ENCODE peak calls at places on chromosomes 12 and 14, in five cellular contexts. W is HepG2, Y is SK-N-SH, J is K562, D is GM12878. H is an unnamed sample.

GRCh38 chr14:94560782-94561655 is at the start of gene SERPINA4:
- DNase-seq in W (peak; percentile 50), Y (no peak), J (no peak), D (no peak), H (no peak)

GRCh38 chr12:68175566-68176033 is 16.1 kb upstream of the IFNG start:
- DNase-seq in W (no peak), Y (no peak), J (no peak), D (peak; percentile 63), H (no peak)

GRCh38 chr14:41901089-41901488 is 294.4 kb downstream of the LRFN5 start:
- DNase-seq in W (no peak), Y (no peak), J (no peak), D (no peak), H (no peak)

GRCh38 chr12:132393991-132394949 is 64.9 kb upstream of the GALNT9 start:
- DNase-seq in W (no peak), Y (no peak), J (peak; percentile 59), D (no peak), H (no peak)

GRCh38 chr14:88612981-88613380 is 50.1 kb downstream of the ZC3H14 start:
- DNase-seq in W (no peak), Y (no peak), J (no peak), D (no peak), H (no peak)

GRCh38 chr12:46472893-46473633 is 100.5 kb upstream of the SLC38A2 start:
- DNase-seq in W (peak; percentile 60), Y (peak; percentile 47), J (no peak), D (no peak), H (no peak)

GRCh38 chr12:57614178-57614947 is 3.1 kb downstream of the ARHGEF25 start:
- DNase-seq in W (no peak), Y (peak; percentile 75), J (peak; percentile 81), D (peak; percentile 33), H (no peak)

GRCh38 chr12:121804417-121805111 is 755 bp downstream of the SETD1B start:
- DNase-seq in W (peak; percentile 55), Y (peak; percentile 61), J (no peak), D (no peak), H (no peak)

GRCh38 chr12:33438890-33439586 is 581 bp downstream of the SYT10 start:
- DNase-seq in W (no peak), Y (peak; percentile 27), J (peak; percentile 42), D (no peak), H (no peak)

GRCh38 chr12:78210894-78211302 is 380.2 kb downstream of the NAV3 start:
- DNase-seq in W (no peak), Y (no peak), J (no peak), D (no peak), H (no peak)

GRCh38 chr12:109458771-109459208 is 18.3 kb downstream of the KCTD10 start:
- DNase-seq in W (no peak), Y (no peak), J (no peak), D (no peak), H (no peak)

GRCh38 chr12:104859144-104859543 is 98.9 kb downstream of the SLC41A2 start:
- DNase-seq in W (no peak), Y (no peak), J (no peak), D (no peak), H (no peak)

GRCh38 chr12:1297206-1297605 is 297.2 kb downstream of the FBXL14 start:
- DNase-seq in W (no peak), Y (no peak), J (no peak), D (no peak), H (no peak)
- TF ChIP-seq REST in W (no peak), Y (no peak), J (no peak), D (no peak), H (no peak)

GRCh38 chr12:66964629-66965028 is 285.8 kb upstream of the GRIP1 start:
- DNase-seq in W (no peak), Y (no peak), J (no peak), D (no peak), H (no peak)
- TF ChIP-seq GABPA in W (no peak), Y (no peak), J (no peak), D (no peak), H (no peak)

DNA sequence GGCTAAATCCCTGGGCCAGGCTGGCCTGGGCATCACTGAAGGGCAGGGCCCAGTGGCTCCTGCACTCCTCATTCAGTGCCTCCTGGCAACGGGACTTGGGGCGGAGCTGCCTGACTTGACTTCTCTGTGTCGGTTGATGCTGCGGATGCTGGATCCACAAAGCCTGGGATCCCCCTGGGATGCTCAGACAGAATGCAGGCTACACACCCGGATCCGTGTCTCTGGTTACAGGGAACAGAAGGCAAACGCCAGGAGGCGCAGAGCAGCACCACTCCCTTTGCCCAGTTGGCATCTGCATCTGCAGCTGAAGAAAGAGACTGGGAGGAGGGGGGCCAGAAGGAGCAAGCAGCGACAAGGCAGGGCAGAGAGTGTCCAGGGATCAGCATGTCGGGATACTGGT is 154.5 kb upstream of the FKBP4 start:
- DNase-seq in W (no peak), Y (no peak), J (no peak), D (no peak), H (no peak)
- TF ChIP-seq CTCF in W (peak; percentile 4), Y (peak; percentile 40), J (no peak), D (no peak), H (no peak)

DNA sequence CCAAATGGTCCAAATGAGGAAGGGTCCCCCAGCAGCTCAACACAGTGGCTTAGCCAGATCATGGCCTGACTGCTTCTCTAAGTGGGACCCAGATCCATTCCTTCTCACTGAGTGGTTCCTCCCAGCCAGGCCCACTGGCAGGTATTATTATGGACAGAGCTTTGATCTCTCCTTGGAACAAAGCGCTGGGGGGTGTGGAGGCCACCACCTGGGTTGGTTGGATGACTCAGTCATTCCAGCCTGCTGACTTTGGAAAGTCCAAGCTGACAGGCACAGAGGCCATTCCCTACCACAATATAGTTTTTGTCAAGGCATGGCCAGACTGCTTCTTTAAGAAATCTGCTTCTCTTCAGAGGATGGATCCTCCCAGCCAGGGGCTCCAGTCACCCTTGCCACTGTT is 341.1 kb downstream of the BTG1 start:
- DNase-seq in W (no peak), Y (no peak), J (no peak), D (no peak), H (no peak)
- TF ChIP-seq REST in W (no peak), Y (no peak), J (no peak), D (no peak), H (no peak)

GRCh38 chr14:102746568-102747438 is 30.4 kb upstream of the TRAF3 start:
- DNase-seq in W (no peak), Y (no peak), J (no peak), D (no peak), H (no peak)
- TF ChIP-seq GABPA in W (no peak), Y (no peak), J (no peak), D (no peak), H (no peak)

H was measured in HL-60.